ENCODE peak calls at places on chromosomes 13 and 19, in four cellular contexts. V is HCT116, S is K562, Y is HepG2. T is an unnamed sample.

GRCh38 chr19:49875801-49876421 is 1.2 kb downstream of the AKT1S1 start:
- DNase-seq in V (no peak), Y (peak), S (peak), T (peak)

GRCh38 chr13:112715715-112716460 is 26.1 kb downstream of the ATP11A start:
- DNase-seq in Y (no peak), S (no peak), V (no peak), T (no peak)

GRCh38 chr13:55199132-55199531 is 1941.6 kb upstream of the PRR20A start:
- DNase-seq in S (no peak), V (no peak), Y (peak), T (no peak)

GRCh38 chr13:86559915-86560314 is 760.7 kb upstream of the SLITRK6 start:
- DNase-seq in V (no peak), S (no peak), Y (no peak), T (no peak)

GRCh38 chr13:79581870-79582315 is 100.9 kb downstream of the NDFIP2 start:
- DNase-seq in Y (no peak), V (peak), S (peak), T (no peak)

GRCh38 chr19:53388904-53389303 is 6.0 kb upstream of the ZNF765 start:
- DNase-seq in Y (no peak), S (no peak), V (no peak), T (no peak)

GRCh38 chr19:28393574-28394336 is 819.2 kb downstream of the UQCRFS1 start:
- DNase-seq in Y (no peak), V (no peak), S (no peak), T (no peak)

GRCh38 chr19:29724102-29724641 is 9.1 kb upstream of the C19orf12 start:
- DNase-seq in S (no peak), Y (no peak), V (no peak), T (no peak)

GRCh38 chr13:26442541-26442940 is 114.9 kb upstream of the WASF3 start:
- DNase-seq in Y (no peak), S (no peak), V (no peak), T (no peak)

GRCh38 chr19:17406887-17407196 is 1.4 kb upstream of the BST2 start:
- DNase-seq in Y (no peak), V (no peak), S (no peak), T (no peak)

GRCh38 chr13:44176173-44176572 is 197.5 kb upstream of the SERP2 start:
- DNase-seq in S (no peak), V (no peak), Y (no peak), T (no peak)

GRCh38 chr19:1042689-1043511 is 3.0 kb downstream of the ABCA7 start:
- DNase-seq in S (peak), V (no peak), Y (no peak), T (no peak)

GRCh38 chr13:23202383-23202782 is 21.6 kb downstream of the SGCG start:
- DNase-seq in S (no peak), Y (no peak), V (no peak), T (no peak)

GRCh38 chr19:35204799-35205732 is 23.5 kb downstream of the FAM187B start:
- DNase-seq in V (no peak), S (peak), Y (no peak), T (no peak)

GRCh38 chr13:112103260-112103843 is 36.4 kb downstream of the SOX1 start:
- DNase-seq in V (no peak), S (no peak), Y (no peak), T (no peak)

GRCh38 chr19:12156254-12157058 is at the start of gene ZNF625:
- DNase-seq in Y (peak), V (no peak), S (no peak), T (peak)

GRCh38 chr19:30564551-30565011 is 192.4 kb downstream of the ZNF536 start:
- DNase-seq in Y (no peak), S (no peak), V (no peak), T (no peak)

GRCh38 chr13:112714772-112715569 is 25.1 kb downstream of the ATP11A start:
- DNase-seq in Y (peak), V (no peak), S (no peak), T (no peak)

GRCh38 chr13:25692156-25692555 is 320.4 kb downstream of the ATP8A2 start:
- DNase-seq in S (no peak), V (no peak), Y (no peak), T (no peak)

DNA sequence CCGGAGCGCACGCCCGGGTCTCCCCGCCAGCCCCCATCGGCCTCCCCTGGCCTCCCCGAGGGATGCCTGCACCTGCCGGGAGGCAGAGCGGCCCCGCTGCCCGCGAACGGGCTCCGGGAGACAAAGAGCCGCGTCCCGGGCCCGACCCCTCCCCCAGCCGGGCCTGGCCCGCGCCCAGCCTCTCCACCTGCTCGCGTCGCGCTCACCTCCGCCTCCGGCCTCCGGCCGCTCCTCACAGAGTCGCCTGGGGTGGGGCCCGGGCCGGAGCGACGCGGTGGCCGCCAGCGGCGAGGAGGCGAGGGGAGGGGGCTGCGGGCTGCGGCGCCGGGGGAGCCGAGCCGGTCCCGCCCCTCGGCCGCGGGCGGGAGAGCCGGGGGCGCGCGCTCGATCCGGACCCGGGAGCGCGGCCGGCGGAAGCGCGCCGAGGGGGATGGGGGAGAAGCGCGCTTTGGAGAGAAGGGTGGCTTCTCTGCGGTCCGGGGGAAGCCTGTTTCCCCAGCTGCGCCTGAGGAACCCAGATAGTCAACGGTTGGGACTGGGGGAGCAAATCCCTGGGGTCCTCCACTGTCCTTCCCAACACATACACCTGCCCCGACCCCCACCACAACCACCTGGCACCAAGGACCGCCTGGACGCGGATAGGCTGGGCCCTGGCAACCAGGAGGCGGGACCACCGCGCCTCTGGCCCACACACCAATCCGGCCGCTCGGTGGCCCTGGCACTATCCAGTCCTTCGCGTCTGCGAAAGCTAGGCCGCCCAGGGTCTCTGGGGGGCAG is at the start of gene PRR36:
- DNase-seq in Y (peak), V (no peak), S (no peak), T (peak)
- TF ChIP-seq ELF1 in Y (no peak), V (no peak), S (no peak), T (no peak)

DNA sequence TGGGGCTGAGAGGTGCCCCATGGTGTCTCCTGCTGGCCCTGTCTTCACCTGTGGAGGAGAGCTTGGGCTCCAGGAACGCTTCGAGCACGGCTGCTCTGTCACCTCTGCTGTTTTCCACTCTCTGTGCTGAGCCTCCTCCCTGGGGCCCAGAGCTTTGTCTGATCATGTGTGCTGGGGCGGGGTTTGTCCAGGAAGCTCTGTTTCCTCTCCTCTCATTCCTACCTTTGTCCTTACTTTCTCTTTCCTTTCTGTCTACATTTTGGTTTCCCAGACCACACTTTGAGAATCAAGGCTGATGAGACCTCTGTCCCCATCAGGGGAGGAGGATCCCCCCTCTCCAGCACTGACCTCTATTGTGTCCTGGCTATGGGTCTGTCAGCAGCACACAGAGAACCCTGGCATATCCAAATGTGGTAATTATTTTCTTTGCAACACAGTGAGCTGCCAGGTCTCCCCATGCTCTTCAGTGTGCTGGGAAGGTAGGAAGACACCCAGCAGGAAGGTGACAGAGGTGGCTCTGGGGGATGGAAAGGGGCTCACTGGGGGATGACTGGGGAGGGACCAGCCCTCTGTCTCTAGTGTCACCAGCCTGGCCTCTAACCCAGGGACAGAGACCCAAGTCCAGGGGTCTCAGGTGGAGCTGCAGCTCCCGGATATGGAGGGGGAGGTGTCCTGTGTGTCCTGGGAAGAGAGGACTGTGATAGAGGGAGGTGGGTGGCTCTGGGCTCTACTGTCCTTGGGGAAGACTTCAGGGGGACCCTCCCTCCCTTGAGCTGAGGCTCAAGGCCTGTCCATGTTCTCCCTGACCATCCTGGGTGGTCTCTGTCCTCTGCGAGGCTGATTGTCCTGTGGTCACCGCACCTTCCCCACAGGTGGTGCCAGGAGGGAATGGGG is at the start of gene CEACAM1:
- DNase-seq in V (no peak), Y (peak), S (no peak), T (no peak)
- TF ChIP-seq REST in V (no peak), Y (no peak), S (no peak), T (no peak)

GRCh38 chr13:109730832-109731335 is 55.5 kb downstream of the IRS2 start:
- DNase-seq in S (no peak), Y (no peak), V (no peak), T (no peak)
- TF ChIP-seq ELF1 in S (no peak), Y (no peak), V (no peak), T (no peak)

DNA sequence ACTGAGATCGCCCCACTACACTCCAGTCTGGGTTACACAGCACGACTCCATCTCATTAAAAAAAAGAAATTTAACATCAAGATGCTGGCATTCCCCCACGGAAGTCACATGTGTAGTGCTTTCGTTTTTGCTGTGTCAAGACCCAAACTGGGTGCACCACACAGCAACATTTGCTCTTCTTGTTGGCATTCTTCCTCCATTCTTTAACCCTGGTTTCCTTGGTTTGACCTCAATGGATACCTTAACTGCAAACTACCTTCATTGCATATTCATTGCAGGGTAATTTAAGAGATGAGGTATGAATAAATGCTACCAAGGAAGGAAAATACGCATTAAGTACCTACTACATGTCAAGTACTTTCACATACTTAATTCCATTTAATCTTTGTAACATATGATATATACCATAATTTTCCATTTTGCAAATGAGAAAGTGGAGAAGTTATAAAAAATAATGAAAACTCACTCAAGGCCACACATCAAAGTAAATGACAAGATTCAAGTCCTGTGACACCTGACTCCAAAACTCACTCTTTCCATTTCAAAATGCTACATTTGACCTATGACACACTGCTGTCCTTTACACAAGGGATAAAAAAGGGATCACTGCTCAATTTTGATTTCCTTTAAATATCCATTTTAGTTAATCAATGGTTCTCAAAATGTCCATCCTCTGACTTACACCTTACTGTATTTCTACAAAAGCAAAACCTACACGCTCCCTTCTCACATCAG is 59.2 kb downstream of the STK24 start:
- DNase-seq in Y (no peak), V (no peak), S (no peak), T (no peak)
- TF ChIP-seq REST in Y (no peak), V (no peak), S (no peak), T (no peak)

DNA sequence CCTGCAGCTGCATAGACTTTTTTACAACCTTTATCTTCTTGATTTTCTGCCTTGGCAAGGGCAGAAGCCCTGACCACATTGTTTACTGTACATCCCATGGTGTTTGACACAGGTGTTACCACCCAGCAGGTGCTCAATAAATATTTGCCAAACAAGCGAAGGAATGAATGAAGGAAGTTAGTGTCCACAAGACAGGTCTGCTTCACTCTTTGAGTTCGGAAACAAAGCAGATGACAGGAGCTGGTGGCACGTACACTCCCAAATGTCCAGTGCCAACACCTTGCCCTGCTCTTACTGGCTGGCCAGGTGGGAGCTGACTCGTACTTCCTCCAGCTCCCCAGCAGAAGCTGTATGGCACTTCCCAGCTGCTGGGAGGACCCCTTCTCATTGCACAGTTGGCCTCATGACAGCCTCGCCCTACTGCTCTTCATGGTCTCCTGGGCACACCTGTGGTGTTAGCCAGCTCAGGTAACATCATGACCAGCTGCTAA is 22.0 kb upstream of the MUC16 start:
- DNase-seq in S (no peak), Y (no peak), V (no peak), T (no peak)
- TF ChIP-seq ELF1 in S (no peak), Y (no peak), V (no peak), T (no peak)

DNA sequence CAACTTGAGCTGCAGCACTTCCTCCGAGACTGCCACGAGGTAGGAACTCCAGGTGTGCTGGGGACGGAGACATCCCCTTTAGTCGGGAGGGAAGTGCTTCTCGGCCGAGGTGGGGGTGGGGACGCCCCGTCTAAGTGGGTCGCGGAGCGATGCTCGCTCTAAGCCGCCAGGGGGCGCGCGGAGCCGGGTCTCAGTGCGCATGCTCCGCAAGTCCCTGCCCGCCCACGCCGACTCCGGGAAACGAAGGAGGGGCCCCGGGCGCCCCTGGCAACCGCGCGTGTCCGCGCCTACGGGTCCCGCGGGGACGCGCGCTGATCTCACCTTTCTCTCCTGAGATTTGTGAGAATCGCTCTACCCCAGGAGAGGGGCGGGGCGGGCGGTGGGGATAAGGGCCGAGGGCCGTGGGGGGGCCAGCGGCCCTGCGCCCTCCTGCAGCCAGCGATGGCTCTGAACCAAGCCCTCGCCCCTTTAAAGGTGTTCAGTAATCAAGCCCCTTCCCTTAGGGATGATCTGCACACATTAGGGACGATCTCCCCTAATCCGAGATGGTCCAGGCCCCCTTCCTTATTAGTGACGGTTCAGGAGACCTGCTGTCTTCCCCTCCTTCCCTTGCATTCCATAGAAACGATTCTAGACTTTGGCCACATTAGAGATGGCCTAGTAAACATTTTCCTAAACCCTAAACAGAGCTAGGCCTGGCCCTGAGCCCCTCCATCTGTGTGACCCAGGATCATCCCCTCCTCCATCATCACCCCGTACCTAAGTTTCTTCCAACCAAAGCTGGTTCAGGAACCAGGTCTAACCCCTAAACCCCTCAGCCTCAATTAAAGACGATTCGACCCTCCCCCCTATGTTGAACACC is 47.3 kb upstream of the SHKBP1 start:
- DNase-seq in V (peak), Y (peak), S (peak), T (peak)
- TF ChIP-seq REST in V (no peak), Y (no peak), S (peak), T (no peak)